ENCODE peak calls at places on chromosome 9, in six cellular contexts. R is GM04504, S is smooth muscle cell of the brain vasculature, V is WTC11, F is foreskin fibroblast, M is AG08395. L is an unnamed sample.

GRCh38 chr9:124012368-124013262 is 1.0 kb downstream of the LHX2 start:
- DNase-seq in S (no peak), M (no peak), F (no peak), R (no peak), V (peak), L (no peak)

GRCh38 chr9:88234114-88234513 is 95.8 kb upstream of the SPATA31C2 start:
- DNase-seq in M (no peak), R (no peak), S (no peak), F (no peak), V (no peak), L (no peak)

GRCh38 chr9:19101203-19101602 is 1.5 kb downstream of the HAUS6 start:
- DNase-seq in V (no peak), F (no peak), R (no peak), S (no peak), M (no peak), L (no peak)

GRCh38 chr9:129309041-129309430 is 131.0 kb upstream of the IER5L start:
- DNase-seq in S (no peak), R (no peak), F (no peak), V (no peak), M (no peak), L (no peak)

GRCh38 chr9:121820286-121821005 is 169.0 kb downstream of the DAB2IP start:
- DNase-seq in F (no peak), R (no peak), V (no peak), S (no peak), M (no peak), L (no peak)

GRCh38 chr9:134626576-134627416 is 14.8 kb upstream of the COL5A1 start:
- DNase-seq in V (peak), M (peak), R (no peak), F (peak), S (no peak), L (no peak)

GRCh38 chr9:99057665-99058625 is 47.0 kb upstream of the TGFBR1 start:
- DNase-seq in R (peak), S (peak), V (no peak), F (peak), M (peak), L (peak)

GRCh38 chr9:136947955-136948510 is 3.0 kb downstream of the C8G start:
- DNase-seq in F (peak), S (no peak), M (peak), V (peak), R (peak), L (no peak)

GRCh38 chr9:13278368-13279246 is 885 bp downstream of the MPDZ start:
- DNase-seq in R (peak), S (no peak), M (peak), F (peak), V (peak), L (no peak)

GRCh38 chr9:70602364-70603019 is 188.0 kb upstream of the KLF9 start:
- DNase-seq in M (peak), S (peak), R (peak), V (peak), F (peak), L (peak)

GRCh38 chr9:128211551-128212281 is 8.5 kb downstream of the DNM1 start:
- DNase-seq in V (no peak), S (no peak), R (no peak), F (peak), M (no peak), L (no peak)

GRCh38 chr9:20740929-20741582 is 57.0 kb downstream of the FOCAD start:
- DNase-seq in V (no peak), M (no peak), F (no peak), R (no peak), S (no peak), L (no peak)

GRCh38 chr9:123832858-123833257 is 97.1 kb downstream of the DENND1A start:
- DNase-seq in F (no peak), M (no peak), S (no peak), R (no peak), V (no peak), L (no peak)

GRCh38 chr9:71830131-71830530 is 61.8 kb upstream of the CEMIP2 start:
- DNase-seq in M (no peak), F (no peak), R (no peak), S (no peak), V (no peak), L (no peak)

GRCh38 chr9:137240321-137240840 is 706 bp upstream of the TUBB4B start:
- DNase-seq in V (peak), M (peak), F (peak), S (peak), R (peak), L (no peak)

GRCh38 chr9:21060919-21061561 is 16.7 kb downstream of the IFNB1 start:
- DNase-seq in R (peak), S (peak), M (peak), V (no peak), F (peak), L (peak)

GRCh38 chr9:69674741-69675438 is 2.7 kb upstream of the APBA1 start:
- DNase-seq in R (peak), F (peak), M (peak), S (no peak), V (no peak), L (no peak)

GRCh38 chr9:121984726-121985402 is 108.2 kb downstream of the TTLL11 start:
- DNase-seq in V (no peak), R (peak), M (peak), F (peak), S (no peak), L (no peak)

GRCh38 chr9:109315480-109315879 is 5.4 kb downstream of the EPB41L4B start:
- DNase-seq in F (no peak), M (no peak), V (no peak), R (no peak), S (no peak), L (no peak)

GRCh38 chr9:131382850-131383729 is 10.8 kb upstream of the PRRC2B start:
- DNase-seq in S (no peak), M (peak), R (no peak), V (peak), F (peak), L (no peak)

GRCh38 chr9:22446589-22446949 is at the start of gene DMRTA1:
- DNase-seq in R (no peak), V (peak), M (peak), F (peak), S (peak), L (no peak)

GRCh38 chr9:105176194-105176593 is 68.3 kb upstream of the SLC44A1 start:
- DNase-seq in M (no peak), F (no peak), R (no peak), V (no peak), S (no peak), L (no peak)